ENCODE peak calls at places on chromosomes 3 and 15, in four cellular contexts. Z is WTC11, S is K562, V is SK-N-SH. F is an unnamed sample.

GRCh38 chr3:48680811-48681540 is 4.7 kb downstream of the NCKIPSD start:
- DNase-seq in Z (no peak), S (no peak), V (no peak), F (no peak)

GRCh38 chr15:69996842-69997478 is 100.8 kb downstream of the TLE3 start:
- DNase-seq in S (no peak), V (no peak), Z (no peak), F (no peak)

GRCh38 chr3:197286678-197287077 is 11.7 kb downstream of the DLG1 start:
- DNase-seq in S (no peak), Z (no peak), V (no peak), F (no peak)

GRCh38 chr3:25424238-25425013 is 3.6 kb upstream of the RARB start:
- DNase-seq in V (peak; percentile 17), Z (no peak), S (no peak), F (no peak)

GRCh38 chr15:51625236-51625635 is 2.7 kb upstream of the DMXL2 start:
- DNase-seq in Z (no peak), S (no peak), V (no peak), F (no peak)

GRCh38 chr3:15387735-15388134 is 39.6 kb downstream of the METTL6 start:
- DNase-seq in V (no peak), Z (no peak), S (no peak), F (no peak)

GRCh38 chr15:36422631-36423030 is 156.8 kb upstream of the CDIN1 start:
- DNase-seq in V (no peak), Z (no peak), S (no peak), F (no peak)

GRCh38 chr3:23017800-23018199 is 185.3 kb upstream of the UBE2E2 start:
- DNase-seq in S (no peak), Z (no peak), V (no peak), F (no peak)

GRCh38 chr3:71172951-71173350 is 410.6 kb downstream of the FOXP1 start:
- DNase-seq in S (no peak), Z (no peak), V (no peak), F (no peak)

GRCh38 chr15:73802336-73803105 is 49.4 kb upstream of the INSYN1 start:
- DNase-seq in S (no peak), Z (no peak), V (no peak), F (no peak)

GRCh38 chr3:101848754-101849713 is at the start of gene NFKBIZ:
- DNase-seq in Z (peak; percentile 93), S (peak; percentile 84), V (peak; percentile 99), F (peak; percentile 93)

GRCh38 chr3:14137004-14137403 is 12.2 kb downstream of the TMEM43 start:
- DNase-seq in V (no peak), Z (no peak), S (no peak), F (no peak)
- TF ChIP-seq TEAD4 in V (no peak), Z (no peak), S (no peak), F (no peak)

DNA sequence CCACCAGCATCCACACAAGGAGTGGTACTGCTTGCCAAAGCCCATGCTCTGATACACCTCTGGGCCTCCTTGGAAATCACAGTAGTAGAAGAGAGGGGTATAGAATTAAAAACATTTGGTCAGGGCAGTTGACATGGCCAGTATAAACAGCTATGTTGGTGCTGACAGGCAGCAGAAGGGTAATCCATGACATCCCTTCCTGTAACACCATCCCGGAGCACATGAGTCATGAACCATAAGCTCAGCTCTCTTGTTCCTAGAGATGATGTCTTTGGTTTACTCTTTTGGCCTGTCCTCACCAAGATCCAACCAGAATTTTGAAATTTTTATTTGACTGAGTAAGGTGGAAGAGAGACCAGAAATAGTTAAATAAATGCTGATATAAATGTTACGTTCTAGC is 132.6 kb upstream of the CTDSPL start:
- DNase-seq in V (no peak), S (no peak), Z (no peak), F (no peak)
- TF ChIP-seq TEAD4 in V (no peak), S (no peak), Z (no peak), F (no peak)

DNA sequence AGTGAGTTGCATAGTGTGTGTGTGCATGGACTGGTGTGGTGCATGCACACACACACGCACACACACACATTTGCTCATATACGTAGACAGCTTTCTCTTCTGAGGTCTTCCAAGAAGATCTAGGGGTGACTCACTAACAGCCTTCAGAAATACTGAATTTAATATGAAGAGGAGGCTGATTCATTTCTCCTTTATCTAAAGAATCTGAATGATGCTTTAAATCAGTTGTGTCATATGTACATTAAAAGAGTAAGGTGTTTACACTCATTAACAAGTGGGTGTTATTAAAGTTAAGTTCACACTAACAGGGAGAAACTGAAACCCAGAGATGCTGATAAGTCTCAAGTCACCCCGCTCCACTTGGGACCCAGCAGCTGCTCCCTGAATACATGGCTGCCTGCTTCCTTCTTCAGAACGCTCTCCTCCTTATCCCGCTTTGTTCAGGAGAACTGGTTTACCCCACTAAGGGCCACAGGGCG is 22.0 kb downstream of the TMPRSS7 start:
- DNase-seq in Z (no peak), S (no peak), V (no peak), F (no peak)
- TF ChIP-seq TEAD4 in Z (no peak), S (no peak), V (no peak), F (no peak)

DNA sequence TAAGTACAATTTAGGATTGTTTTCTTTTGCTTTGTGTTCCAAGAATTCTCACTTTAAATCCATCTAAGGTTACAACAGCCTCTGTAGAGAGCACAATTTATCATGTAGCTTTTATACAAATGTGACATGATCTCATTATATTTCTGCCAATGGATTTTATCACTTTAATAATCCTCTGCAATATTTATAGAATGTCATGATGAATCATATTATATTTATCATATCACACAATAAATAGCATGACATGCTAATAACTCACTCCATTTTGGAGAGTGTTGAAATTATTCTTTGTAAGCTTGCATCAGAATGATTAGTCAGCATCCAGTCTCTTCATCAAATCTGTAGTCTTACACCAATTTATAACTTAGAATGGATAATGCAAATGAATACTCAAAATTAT is 280.6 kb upstream of the ZNF717 start:
- DNase-seq in Z (no peak), V (no peak), S (no peak), F (no peak)
- TF ChIP-seq TEAD4 in Z (no peak), V (no peak), S (no peak), F (no peak)

GRCh38 chr3:133191818-133192217 is 153.6 kb downstream of the TMEM108 start:
- DNase-seq in V (no peak), Z (no peak), S (no peak), F (no peak)
- TF ChIP-seq TEAD4 in V (no peak), Z (no peak), S (no peak), F (no peak)